ENCODE peak calls at places on chromosomes 16 and 17, in four cellular contexts. A, B, C and E are unnamed samples. For H3K36me3, the result is how much of the 10 kb centered on the place peaks cover.

GRCh38 chr16:35733278-35733965 is 2274.0 kb downstream of the TP53TG3F start:
- DNase-seq in A (no peak), C (no peak), B (no peak), E (no peak)

GRCh38 chr16:24890746-24891145 is 45.0 kb downstream of the SLC5A11 start:
- DNase-seq in B (no peak), C (no peak), A (no peak), E (no peak)

GRCh38 chr17:65035191-65035590 is 21.3 kb downstream of the GNA13 start:
- DNase-seq in C (no peak), B (no peak), A (no peak), E (no peak)

GRCh38 chr17:64340557-64340956 is 50.1 kb downstream of the PECAM1 start:
- DNase-seq in A (no peak), C (no peak), B (no peak), E (no peak)

GRCh38 chr17:57256708-57257112 is 387 bp downstream of the MSI2 start:
- DNase-seq in B (peak), A (no peak), C (peak), E (no peak)

GRCh38 chr17:5485270-5486205 is at the start of gene DERL2:
- DNase-seq in C (no peak), B (no peak), A (no peak), E (no peak)

GRCh38 chr17:13490906-13491502 is 110.7 kb downstream of the HS3ST3A1 start:
- DNase-seq in A (no peak), C (no peak), B (no peak), E (no peak)

GRCh38 chr16:84851192-84852127 is 31.7 kb downstream of the CRISPLD2 start:
- DNase-seq in A (no peak), B (no peak), C (no peak), E (no peak)

GRCh38 chr17:45895304-45895968 is 1.1 kb downstream of the MAPT start:
- DNase-seq in C (no peak), A (no peak), B (no peak), E (no peak)

GRCh38 chr17:70239391-70239826 is 70.1 kb downstream of the KCNJ2 start:
- DNase-seq in A (no peak), C (no peak), B (no peak), E (no peak)

DNA sequence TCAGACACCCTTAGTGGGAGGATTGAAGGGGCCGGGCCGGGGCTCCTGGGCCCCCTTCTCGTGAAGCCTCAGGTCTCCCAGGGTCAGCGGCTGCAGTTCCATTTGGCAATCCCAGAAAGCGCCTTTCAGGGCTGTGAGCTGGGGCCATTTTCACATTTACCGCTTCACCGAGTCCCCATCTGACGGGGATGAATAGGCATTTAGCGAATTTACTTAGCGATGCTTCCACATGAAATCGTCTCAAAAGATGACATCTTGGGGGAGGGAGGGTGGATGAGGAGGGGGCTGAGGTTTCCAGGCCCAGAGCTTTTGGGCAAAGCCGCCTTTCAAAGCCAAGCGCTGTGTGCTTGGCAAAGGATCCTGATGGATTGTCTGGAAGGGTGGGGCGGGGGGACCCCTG is 309.7 kb downstream of the XYLT1 start:
- DNase-seq in B (no peak), A (no peak), C (no peak), E (no peak)
- H3K36me3 ChIP-seq in B (under half), A (under half), C (under half), E (under half)

GRCh38 chr17:27458524-27458908 is 2.3 kb downstream of the KSR1 start:
- DNase-seq in C (no peak), B (no peak), A (no peak), E (no peak)
- H3K4me3 ChIP-seq in C (no peak), B (no peak), A (no peak), E (peak)

GRCh38 chr17:28892024-28892423 is 5.5 kb downstream of the FLOT2 start:
- DNase-seq in B (no peak), A (no peak), C (no peak), E (no peak)
- H3K36me3 ChIP-seq in B (under half), A (under half), C (under half), E (under half)

GRCh38 chr16:10927497-10928112 is 14.7 kb downstream of the DEXI start:
- DNase-seq in A (no peak), C (no peak), B (no peak), E (no peak)

GRCh38 chr16:10926094-10926493 is 16.2 kb downstream of the DEXI start:
- DNase-seq in A (no peak), B (no peak), C (no peak), E (no peak)

GRCh38 chr16:10923650-10924214 is 18.5 kb downstream of the DEXI start:
- DNase-seq in A (peak), C (peak), B (no peak), E (no peak)

GRCh38 chr16:10929853-10930754 is 12.2 kb downstream of the DEXI start:
- DNase-seq in B (no peak), A (no peak), C (no peak), E (no peak)

GRCh38 chr16:10926867-10927266 is 15.4 kb downstream of the DEXI start:
- DNase-seq in B (no peak), A (no peak), C (no peak), E (no peak)
- H3K4me3 ChIP-seq in B (no peak), A (no peak), C (no peak), E (no peak)

GRCh38 chr17:50269477-50270429 is 4.5 kb upstream of the TMEM92 start:
- DNase-seq in A (peak), C (peak), B (peak), E (peak)

GRCh38 chr17:50271173-50271750 is 3.0 kb upstream of the TMEM92 start:
- DNase-seq in C (no peak), A (no peak), B (peak), E (no peak)

GRCh38 chr17:50268632-50269287 is 5.5 kb upstream of the TMEM92 start:
- DNase-seq in B (peak), C (no peak), A (no peak), E (peak)

GRCh38 chr17:50272246-50272645 is 2.0 kb upstream of the TMEM92 start:
- DNase-seq in B (peak), A (peak), C (no peak), E (peak)

DNA sequence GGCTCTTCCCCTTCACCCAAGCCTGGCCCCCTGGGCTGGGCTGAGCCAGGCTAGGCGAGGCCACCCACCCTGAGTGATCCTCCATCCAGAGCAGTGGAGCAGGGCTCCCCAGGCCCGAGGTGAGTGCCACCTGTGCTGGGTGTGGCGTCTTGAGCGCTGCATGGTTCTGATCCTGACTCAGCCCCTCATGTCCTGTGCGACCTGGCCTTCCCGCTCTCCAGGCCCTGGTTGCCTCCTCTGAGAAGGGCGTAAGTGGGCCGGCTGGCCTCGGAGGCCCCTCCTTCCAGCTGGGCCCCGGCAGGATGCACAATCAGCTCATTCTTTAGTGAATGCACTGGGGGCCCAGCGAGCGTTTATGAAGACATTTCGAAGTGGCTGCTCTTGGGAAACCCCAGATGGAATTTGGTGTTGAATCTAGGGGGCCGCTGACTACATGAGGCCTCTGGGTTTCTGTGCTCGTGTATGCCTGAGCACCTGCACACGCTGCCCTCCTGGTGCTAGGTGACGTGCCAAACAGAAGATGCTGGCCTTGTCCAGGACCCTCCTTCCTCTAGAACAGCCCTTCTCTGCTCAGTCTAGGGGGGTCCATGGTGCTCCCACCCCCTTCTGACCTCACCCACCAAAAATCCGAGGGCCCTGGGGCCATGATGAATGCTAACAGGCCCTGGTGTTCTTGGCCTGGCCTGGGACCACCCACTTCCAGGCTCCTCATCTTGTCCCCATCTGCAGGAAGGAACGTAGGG is 3.7 kb upstream of the TMEM92 start:
- DNase-seq in A (peak), B (peak), C (no peak), E (peak)
- H3K36me3 ChIP-seq in A (under half), B (under half), C (under half), E (under half)

GRCh38 chr16:55284718-55285099 is 39.3 kb upstream of the IRX6 start:
- DNase-seq in A (no peak), B (no peak), C (no peak), E (no peak)
- H3K4me3 ChIP-seq in A (no peak), B (no peak), C (no peak), E (no peak)

GRCh38 chr17:1776857-1777256 is 15.0 kb downstream of the SERPINF1 start:
- DNase-seq in C (no peak), B (no peak), A (no peak), E (no peak)

GRCh38 chr17:1779571-1780074 is 17.8 kb downstream of the SERPINF1 start:
- DNase-seq in C (peak), B (peak), A (peak), E (peak)

GRCh38 chr17:1773755-1774181 is 11.9 kb downstream of the SERPINF1 start:
- DNase-seq in B (peak), A (no peak), C (no peak), E (peak)

GRCh38 chr17:1774390-1775176 is 12.7 kb downstream of the SERPINF1 start:
- DNase-seq in C (no peak), B (no peak), A (no peak), E (no peak)

DNA sequence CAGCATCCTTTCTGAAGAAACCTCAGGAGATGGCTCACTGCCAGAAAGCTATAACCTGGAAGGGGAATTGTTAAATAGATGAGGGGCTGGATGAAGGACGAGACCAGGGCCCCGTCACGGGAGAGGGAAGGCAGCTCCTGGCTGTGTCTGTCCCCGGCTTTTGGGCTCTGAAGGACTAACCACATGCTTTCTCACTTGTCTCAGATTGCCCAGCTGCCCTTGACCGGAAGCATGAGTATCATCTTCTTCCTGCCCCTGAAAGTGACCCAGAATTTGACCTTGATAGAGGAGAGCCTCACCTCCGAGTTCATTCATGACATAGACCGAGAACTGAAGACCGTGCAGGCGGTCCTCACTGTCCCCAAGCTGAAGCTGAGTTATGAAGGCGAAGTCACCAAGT is 14.5 kb downstream of the SERPINF1 start:
- DNase-seq in B (no peak), A (no peak), C (no peak), E (no peak)
- H3K36me3 ChIP-seq in B (under half), A (under half), C (under half), E (under half)

DNA sequence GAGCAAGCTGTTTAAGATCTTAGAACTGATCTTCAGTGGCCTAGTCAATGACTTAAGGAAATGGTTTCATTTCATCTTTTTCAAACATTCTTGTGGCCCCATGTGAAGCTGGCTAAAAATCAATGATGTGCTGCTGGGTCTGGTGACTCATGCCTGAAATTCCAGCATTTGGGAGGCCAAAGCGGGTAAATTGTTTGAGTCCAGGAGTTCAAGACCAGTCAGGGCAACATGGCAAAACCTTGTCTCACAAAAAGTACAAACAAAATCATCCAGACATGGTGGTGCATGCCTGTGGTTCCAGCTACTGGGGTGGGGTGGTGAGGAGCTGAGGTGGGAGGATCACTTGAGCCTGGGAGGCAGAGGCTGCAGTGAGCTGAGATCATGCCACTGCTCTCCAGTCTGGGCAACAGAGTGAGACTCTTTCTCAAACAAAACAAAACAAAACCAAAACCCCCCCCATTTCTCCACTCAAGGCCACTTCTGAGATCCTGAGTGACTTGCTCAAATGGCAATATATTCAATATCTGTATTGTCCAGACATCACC is 17.4 kb upstream of the COL1A1 start:
- DNase-seq in A (no peak), B (peak), C (no peak), E (no peak)
- H3K4me3 ChIP-seq in A (no peak), B (no peak), C (no peak), E (no peak)

GRCh38 chr17:17256316-17256715 is 19.3 kb upstream of the FLCN start:
- DNase-seq in B (no peak), A (no peak), C (no peak), E (no peak)
- H3K36me3 ChIP-seq in B (under half), A (half or more), C (under half), E (under half)

GRCh38 chr16:49281843-49282642 is 405 bp upstream of the CBLN1 start:
- DNase-seq in A (peak), B (peak), C (peak), E (peak)
- H3K4me3 ChIP-seq in A (peak), B (no peak), C (peak), E (no peak)